ENCODE peak calls at places on chromosomes 1 and 21, in eight cellular contexts. One of them, this sample, is unnamed.

GRCh38 chr1:81305997-81306452 is 494.7 kb upstream of the ADGRL2 start:
- DNase-seq in GM23338: peak
- DNase-seq in HCT116: no peak
- DNase-seq in Panc1: peak
- DNase-seq in SK-N-SH: peak
- DNase-seq in HepG2: no peak
- DNase-seq in K562: no peak
- DNase-seq in GM12878: no peak
- DNase-seq in this sample: peak

GRCh38 chr1:182080955-182081582 is 19.6 kb upstream of the ZNF648 start:
- DNase-seq in GM23338: peak
- DNase-seq in HCT116: peak
- DNase-seq in Panc1: no peak
- DNase-seq in SK-N-SH: peak
- DNase-seq in HepG2: peak
- DNase-seq in K562: peak
- DNase-seq in GM12878: no peak
- DNase-seq in this sample: peak

GRCh38 chr1:160400646-160401486 is 502 bp downstream of the VANGL2 start:
- DNase-seq in GM23338: peak
- DNase-seq in HCT116: no peak
- DNase-seq in Panc1: no peak
- DNase-seq in SK-N-SH: peak
- DNase-seq in HepG2: no peak
- DNase-seq in K562: peak
- DNase-seq in GM12878: no peak
- DNase-seq in this sample: no peak

GRCh38 chr1:180343931-180344406 is 113.9 kb downstream of the LHX4 start:
- DNase-seq in GM23338: no peak
- DNase-seq in HCT116: no peak
- DNase-seq in Panc1: no peak
- DNase-seq in SK-N-SH: peak
- DNase-seq in HepG2: no peak
- DNase-seq in K562: no peak
- DNase-seq in GM12878: peak
- DNase-seq in this sample: peak

GRCh38 chr21:42459065-42459430 is 37.0 kb downstream of the RSPH1 start:
- DNase-seq in GM23338: no peak
- DNase-seq in HCT116: no peak
- DNase-seq in Panc1: no peak
- DNase-seq in SK-N-SH: no peak
- DNase-seq in HepG2: no peak
- DNase-seq in K562: no peak
- DNase-seq in GM12878: no peak
- DNase-seq in this sample: no peak

GRCh38 chr1:147539122-147539575 is 2.2 kb upstream of the BCL9 start:
- DNase-seq in GM23338: no peak
- DNase-seq in HCT116: peak
- DNase-seq in Panc1: peak
- DNase-seq in SK-N-SH: no peak
- DNase-seq in HepG2: peak
- DNase-seq in K562: peak
- DNase-seq in GM12878: no peak
- DNase-seq in this sample: no peak

GRCh38 chr21:29315155-29315749 is 16.5 kb downstream of the BACH1 start:
- DNase-seq in GM23338: peak
- DNase-seq in HCT116: no peak
- DNase-seq in Panc1: no peak
- DNase-seq in SK-N-SH: no peak
- DNase-seq in HepG2: no peak
- DNase-seq in K562: no peak
- DNase-seq in GM12878: no peak
- DNase-seq in this sample: no peak

GRCh38 chr1:89221341-89221740 is 22.6 kb upstream of the GBP4 start:
- DNase-seq in GM23338: no peak
- DNase-seq in HCT116: no peak
- DNase-seq in Panc1: no peak
- DNase-seq in SK-N-SH: no peak
- DNase-seq in HepG2: no peak
- DNase-seq in K562: no peak
- DNase-seq in GM12878: no peak
- DNase-seq in this sample: no peak

GRCh38 chr1:208172389-208173140 is 71.6 kb downstream of the PLXNA2 start:
- DNase-seq in GM23338: no peak
- DNase-seq in HCT116: no peak
- DNase-seq in Panc1: no peak
- DNase-seq in SK-N-SH: no peak
- DNase-seq in HepG2: peak
- DNase-seq in K562: no peak
- DNase-seq in GM12878: no peak
- DNase-seq in this sample: no peak

GRCh38 chr1:21511579-21512522 is 2.6 kb downstream of the ALPL start:
- DNase-seq in GM23338: no peak
- DNase-seq in HCT116: no peak
- DNase-seq in Panc1: no peak
- DNase-seq in SK-N-SH: no peak
- DNase-seq in HepG2: no peak
- DNase-seq in K562: no peak
- DNase-seq in GM12878: no peak
- DNase-seq in this sample: no peak

GRCh38 chr1:153944822-153945117 is 1.7 kb downstream of the DENND4B start:
- DNase-seq in GM23338: no peak
- DNase-seq in HCT116: no peak
- DNase-seq in Panc1: no peak
- DNase-seq in SK-N-SH: no peak
- DNase-seq in HepG2: no peak
- DNase-seq in K562: no peak
- DNase-seq in GM12878: no peak
- DNase-seq in this sample: no peak

GRCh38 chr1:160328171-160328570 is 14.9 kb downstream of the COPA start:
- DNase-seq in GM23338: no peak
- DNase-seq in HCT116: no peak
- DNase-seq in Panc1: no peak
- DNase-seq in SK-N-SH: no peak
- DNase-seq in HepG2: no peak
- DNase-seq in K562: no peak
- DNase-seq in GM12878: no peak
- DNase-seq in this sample: no peak

GRCh38 chr21:45997495-45998275 is 16.1 kb downstream of the COL6A1 start:
- DNase-seq in GM23338: no peak
- DNase-seq in HCT116: no peak
- DNase-seq in Panc1: no peak
- DNase-seq in SK-N-SH: no peak
- DNase-seq in HepG2: no peak
- DNase-seq in K562: no peak
- DNase-seq in GM12878: no peak
- DNase-seq in this sample: no peak

GRCh38 chr1:24294757-24295371 is 24.3 kb upstream of the GRHL3 start:
- DNase-seq in GM23338: peak
- DNase-seq in HCT116: no peak
- DNase-seq in Panc1: no peak
- DNase-seq in SK-N-SH: no peak
- DNase-seq in HepG2: no peak
- DNase-seq in K562: no peak
- DNase-seq in GM12878: no peak
- DNase-seq in this sample: peak

GRCh38 chr1:203316626-203317093 is 11.3 kb downstream of the BTG2 start:
- DNase-seq in GM23338: no peak
- DNase-seq in HCT116: no peak
- DNase-seq in Panc1: no peak
- DNase-seq in SK-N-SH: peak
- DNase-seq in HepG2: no peak
- DNase-seq in K562: no peak
- DNase-seq in GM12878: no peak
- DNase-seq in this sample: no peak

GRCh38 chr1:96641292-96641691 is 80.3 kb upstream of the PTBP2 start:
- DNase-seq in GM23338: no peak
- DNase-seq in HCT116: no peak
- DNase-seq in Panc1: no peak
- DNase-seq in SK-N-SH: no peak
- DNase-seq in HepG2: no peak
- DNase-seq in K562: no peak
- DNase-seq in GM12878: no peak
- DNase-seq in this sample: no peak

GRCh38 chr1:224635356-224635755 is 19.2 kb downstream of the CNIH3 start:
- DNase-seq in GM23338: no peak
- DNase-seq in HCT116: no peak
- DNase-seq in Panc1: no peak
- DNase-seq in SK-N-SH: no peak
- DNase-seq in HepG2: no peak
- DNase-seq in K562: no peak
- DNase-seq in GM12878: no peak
- DNase-seq in this sample: no peak

GRCh38 chr1:119582801-119583200 is 65.3 kb downstream of the ZNF697 start:
- DNase-seq in GM23338: peak
- DNase-seq in HCT116: peak
- DNase-seq in Panc1: peak
- DNase-seq in SK-N-SH: peak
- DNase-seq in HepG2: peak
- DNase-seq in K562: peak
- DNase-seq in GM12878: no peak
- DNase-seq in this sample: no peak

GRCh38 chr1:13707211-13707610 is 7.2 kb downstream of the PRDM2 start:
- DNase-seq in GM23338: no peak
- DNase-seq in HCT116: no peak
- DNase-seq in Panc1: no peak
- DNase-seq in SK-N-SH: no peak
- DNase-seq in HepG2: no peak
- DNase-seq in K562: no peak
- DNase-seq in GM12878: no peak
- DNase-seq in this sample: no peak

DNA sequence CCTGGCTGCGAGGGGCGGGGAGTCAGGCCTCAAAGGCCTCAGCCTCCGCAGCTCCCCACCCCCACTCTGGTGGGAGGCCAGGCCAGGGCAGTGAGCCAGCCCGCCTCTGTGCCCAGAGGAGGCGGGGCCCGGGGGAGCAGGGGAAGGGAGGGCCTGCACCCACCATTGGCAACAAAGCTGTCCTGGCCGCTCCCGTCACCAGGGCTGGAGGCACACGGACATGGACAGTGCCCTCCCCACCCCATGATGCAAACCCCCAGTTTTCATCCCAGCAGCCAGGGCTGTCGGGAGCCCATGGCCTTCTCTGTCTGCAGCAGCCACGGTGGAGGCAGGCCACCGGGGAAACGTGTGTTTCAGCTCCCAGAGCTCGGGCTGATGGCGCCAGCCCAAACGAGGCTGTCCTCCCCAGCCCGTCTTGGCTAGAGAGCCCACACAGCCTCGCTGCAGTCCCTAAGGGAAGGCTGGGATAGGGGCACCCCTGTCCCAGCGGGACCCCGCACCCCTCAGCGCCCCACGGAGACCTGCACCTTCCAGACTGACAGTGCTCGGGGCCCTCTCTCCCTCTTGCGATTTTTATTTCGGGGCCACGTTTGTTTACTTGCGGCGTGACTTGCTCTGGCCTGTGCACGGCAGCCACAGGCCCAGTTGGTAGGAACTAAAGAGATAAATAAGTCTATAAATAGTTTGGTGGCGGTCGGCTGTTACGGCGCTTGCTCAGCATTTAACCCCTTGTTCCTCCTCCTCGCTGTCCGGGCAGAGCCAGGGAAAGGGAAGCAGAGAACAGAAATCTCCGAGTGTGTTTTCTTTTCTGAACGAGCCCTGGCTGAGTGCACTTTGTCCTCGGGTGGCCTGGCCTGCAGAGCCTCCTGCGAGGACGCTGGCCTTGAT is 101.8 kb downstream of the PRDM16 start:
- DNase-seq in GM23338: no peak
- DNase-seq in HCT116: no peak
- DNase-seq in Panc1: no peak
- DNase-seq in SK-N-SH: peak
- DNase-seq in HepG2: peak
- DNase-seq in K562: peak
- DNase-seq in GM12878: no peak
- DNase-seq in this sample: no peak
- TF ChIP-seq POLR2AphosphoS5 in GM23338: no peak
- TF ChIP-seq POLR2AphosphoS5 in HCT116: no peak
- TF ChIP-seq POLR2AphosphoS5 in Panc1: no peak
- TF ChIP-seq POLR2AphosphoS5 in SK-N-SH: no peak
- TF ChIP-seq POLR2AphosphoS5 in HepG2: peak
- TF ChIP-seq POLR2AphosphoS5 in K562: no peak
- TF ChIP-seq POLR2AphosphoS5 in GM12878: no peak
- TF ChIP-seq POLR2AphosphoS5 in this sample: no peak

GRCh38 chr1:228178737-228179720 is 13.4 kb downstream of the IBA57 start:
- DNase-seq in GM23338: no peak
- DNase-seq in HCT116: no peak
- DNase-seq in Panc1: no peak
- DNase-seq in SK-N-SH: peak
- DNase-seq in HepG2: no peak
- DNase-seq in K562: peak
- DNase-seq in GM12878: no peak
- DNase-seq in this sample: no peak
- TF ChIP-seq REST in GM23338: no peak
- TF ChIP-seq REST in HCT116: no peak
- TF ChIP-seq REST in Panc1: no peak
- TF ChIP-seq REST in SK-N-SH: no peak
- TF ChIP-seq REST in HepG2: no peak
- TF ChIP-seq REST in K562: no peak
- TF ChIP-seq REST in GM12878: no peak
- TF ChIP-seq REST in this sample: no peak

GRCh38 chr21:44523567-44524181 is 16.3 kb downstream of the KRTAP10-1 start:
- DNase-seq in GM23338: no peak
- DNase-seq in HCT116: no peak
- DNase-seq in Panc1: no peak
- DNase-seq in SK-N-SH: no peak
- DNase-seq in HepG2: no peak
- DNase-seq in K562: no peak
- DNase-seq in GM12878: no peak
- DNase-seq in this sample: no peak
- H3K27ac ChIP-seq in GM23338: no peak
- H3K27ac ChIP-seq in HCT116: no peak
- H3K27ac ChIP-seq in Panc1: no peak
- H3K27ac ChIP-seq in SK-N-SH: no peak
- H3K27ac ChIP-seq in HepG2: no peak
- H3K27ac ChIP-seq in K562: no peak
- H3K27ac ChIP-seq in GM12878: no peak
- H3K27ac ChIP-seq in this sample: no peak

DNA sequence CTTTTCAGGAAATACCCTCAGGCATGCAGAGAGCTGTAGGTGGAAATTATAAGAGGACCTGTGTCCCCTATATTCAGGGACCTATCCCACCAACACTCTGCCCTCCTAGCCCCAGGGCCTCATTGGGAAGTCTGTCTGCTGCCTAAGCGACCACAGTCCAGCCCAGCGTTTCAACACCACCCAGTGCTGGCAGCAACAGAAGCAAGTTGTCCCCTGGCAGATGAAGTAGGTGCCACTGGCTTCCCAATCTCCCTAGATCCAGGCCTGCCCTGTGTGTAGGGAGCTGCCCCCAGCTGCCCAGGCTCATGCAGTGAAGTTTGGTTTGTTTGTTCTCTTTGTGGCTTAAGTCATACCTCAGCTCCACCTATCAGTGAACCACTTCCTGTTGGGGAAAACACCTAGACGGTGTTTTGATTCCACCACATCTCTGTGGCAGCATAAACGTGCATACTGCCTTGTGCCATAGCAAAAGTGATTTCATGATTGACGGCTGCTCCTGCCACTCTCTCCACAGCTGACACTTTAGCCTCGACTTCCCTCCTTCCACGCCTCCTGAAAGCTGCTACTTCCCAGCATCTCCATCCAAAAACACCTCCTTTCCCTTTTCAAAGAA is 8.1 kb upstream of the LEFTY1 start:
- DNase-seq in GM23338: no peak
- DNase-seq in HCT116: peak
- DNase-seq in Panc1: no peak
- DNase-seq in SK-N-SH: no peak
- DNase-seq in HepG2: peak
- DNase-seq in K562: peak
- DNase-seq in GM12878: peak
- DNase-seq in this sample: peak
- TF ChIP-seq POLR2AphosphoS5 in GM23338: no peak
- TF ChIP-seq POLR2AphosphoS5 in HCT116: peak
- TF ChIP-seq POLR2AphosphoS5 in Panc1: no peak
- TF ChIP-seq POLR2AphosphoS5 in SK-N-SH: no peak
- TF ChIP-seq POLR2AphosphoS5 in HepG2: no peak
- TF ChIP-seq POLR2AphosphoS5 in K562: no peak
- TF ChIP-seq POLR2AphosphoS5 in GM12878: no peak
- TF ChIP-seq POLR2AphosphoS5 in this sample: no peak

This sample was measured in HL-60.